ENCODE peak calls at places on chromosomes 5 and 9, in eight cellular contexts. F is sigmoid colon, Q is OCI-LY7, V is suprapubic skin, M is epithelial cell of esophagus, G is H1, T is mucosa of descending colon, E is breast epithelium. D is an unnamed sample.

GRCh38 chr5:157294692-157295091 is 28.8 kb downstream of the CYFIP2 start:
- DNase-seq in T (no peak), F (no peak), V (no peak), E (no peak), Q (no peak), G (no peak), M (no peak), D (no peak)

GRCh38 chr5:54669845-54670635 is 152.5 kb downstream of the SNX18 start:
- DNase-seq in V (no peak), M (no peak), F (no peak), E (no peak), G (no peak), T (no peak), Q (no peak), D (no peak)

GRCh38 chr5:53164478-53165165 is 55.1 kb upstream of the MOCS2 start:
- DNase-seq in V (no peak), G (no peak), T (no peak), F (no peak), Q (no peak), E (no peak), M (no peak), D (no peak)

GRCh38 chr9:136963751-136964150 is 11.7 kb downstream of the LCN12 start:
- DNase-seq in F (no peak), G (no peak), M (no peak), E (no peak), Q (no peak), T (no peak), V (no peak), D (no peak)

GRCh38 chr5:61599370-61600140 is 267.5 kb downstream of the ZSWIM6 start:
- DNase-seq in V (no peak), G (no peak), E (no peak), T (peak; percentile 13), M (peak; percentile 24), Q (no peak), F (no peak), D (no peak)

GRCh38 chr5:55593115-55593472 is 58.3 kb upstream of the PLPP1 start:
- DNase-seq in G (no peak), Q (no peak), T (no peak), V (no peak), E (no peak), F (no peak), M (peak; percentile 94), D (no peak)

GRCh38 chr9:114054191-114054690 is 23.9 kb downstream of the AMBP start:
- DNase-seq in F (no peak), Q (no peak), E (no peak), M (no peak), T (no peak), V (peak; percentile 48), G (no peak), D (no peak)

GRCh38 chr9:136201609-136202448 is 3.1 kb downstream of the LHX3 start:
- DNase-seq in V (no peak), Q (no peak), M (peak; percentile 27), F (no peak), G (no peak), E (no peak), T (peak; percentile 12), D (no peak)

GRCh38 chr5:93395010-93395409 is 186.0 kb downstream of the NR2F1-AS1 start:
- DNase-seq in G (no peak), M (peak; percentile 8), E (no peak), V (no peak), F (no peak), Q (no peak), T (no peak), D (no peak)

GRCh38 chr9:36110434-36110833 is 26.1 kb upstream of the GLIPR2 start:
- DNase-seq in E (no peak), Q (no peak), F (no peak), V (no peak), M (peak; percentile 11), T (no peak), G (no peak), D (no peak)

GRCh38 chr9:76271755-76272154 is 122.5 kb downstream of the RFK start:
- DNase-seq in F (no peak), M (no peak), G (no peak), Q (no peak), T (no peak), V (no peak), E (no peak), D (no peak)

GRCh38 chr5:94615843-94616242 is 2.6 kb downstream of the KIAA0825 start:
- DNase-seq in G (no peak), Q (no peak), F (no peak), V (no peak), M (no peak), T (no peak), E (no peak), D (no peak)

GRCh38 chr9:132673355-132673754 is 3.1 kb downstream of the GTF3C4 start:
- DNase-seq in G (no peak), Q (peak; percentile 47), F (no peak), M (peak; percentile 67), V (no peak), T (no peak), E (no peak), D (no peak)

GRCh38 chr9:37944266-37944650 is 40.3 kb upstream of the SLC25A51 start:
- DNase-seq in V (no peak), G (no peak), T (no peak), E (no peak), Q (no peak), F (no peak), M (no peak), D (no peak)

GRCh38 chr5:149581192-149581861 is at the start of gene ARHGEF37:
- DNase-seq in E (peak; percentile 94), V (peak; percentile 93), F (peak; percentile 96), G (no peak), T (peak; percentile 91), Q (no peak), M (peak; percentile 72), D (peak; percentile 95)

GRCh38 chr5:41542183-41542582 is 31.8 kb upstream of the PLCXD3 start:
- DNase-seq in V (no peak), Q (no peak), T (no peak), G (no peak), M (no peak), F (no peak), E (no peak), D (no peak)

GRCh38 chr5:41537581-41537980 is 27.2 kb upstream of the PLCXD3 start:
- DNase-seq in Q (no peak), E (no peak), V (no peak), G (no peak), F (no peak), M (no peak), T (no peak), D (no peak)

GRCh38 chr5:41539454-41539853 is 29.1 kb upstream of the PLCXD3 start:
- DNase-seq in V (no peak), G (no peak), M (no peak), F (no peak), T (no peak), E (no peak), Q (no peak), D (no peak)
- TF ChIP-seq CTCF in V (no peak), G (no peak), M (no peak), F (no peak), T (no peak), E (no peak), Q (no peak), D (no peak)

GRCh38 chr5:8517461-8517860 is 648.5 kb downstream of the MTRR start:
- DNase-seq in T (no peak), G (no peak), V (no peak), Q (no peak), E (no peak), M (peak; percentile 22), F (no peak), D (no peak)

GRCh38 chr5:8525835-8526234 is 656.9 kb downstream of the MTRR start:
- DNase-seq in M (no peak), E (no peak), F (no peak), V (no peak), T (no peak), Q (no peak), G (no peak), D (no peak)

GRCh38 chr5:8520922-8521321 is 652.0 kb downstream of the MTRR start:
- DNase-seq in E (no peak), T (no peak), G (no peak), Q (no peak), V (no peak), F (no peak), M (no peak), D (no peak)

GRCh38 chr5:8522635-8523034 is 653.7 kb downstream of the MTRR start:
- DNase-seq in Q (no peak), M (no peak), E (no peak), F (no peak), V (no peak), G (no peak), T (no peak), D (no peak)
- TF ChIP-seq CTCF in Q (no peak), M (no peak), E (no peak), F (no peak), V (no peak), G (no peak), T (no peak), D (peak; percentile 11)

DNA sequence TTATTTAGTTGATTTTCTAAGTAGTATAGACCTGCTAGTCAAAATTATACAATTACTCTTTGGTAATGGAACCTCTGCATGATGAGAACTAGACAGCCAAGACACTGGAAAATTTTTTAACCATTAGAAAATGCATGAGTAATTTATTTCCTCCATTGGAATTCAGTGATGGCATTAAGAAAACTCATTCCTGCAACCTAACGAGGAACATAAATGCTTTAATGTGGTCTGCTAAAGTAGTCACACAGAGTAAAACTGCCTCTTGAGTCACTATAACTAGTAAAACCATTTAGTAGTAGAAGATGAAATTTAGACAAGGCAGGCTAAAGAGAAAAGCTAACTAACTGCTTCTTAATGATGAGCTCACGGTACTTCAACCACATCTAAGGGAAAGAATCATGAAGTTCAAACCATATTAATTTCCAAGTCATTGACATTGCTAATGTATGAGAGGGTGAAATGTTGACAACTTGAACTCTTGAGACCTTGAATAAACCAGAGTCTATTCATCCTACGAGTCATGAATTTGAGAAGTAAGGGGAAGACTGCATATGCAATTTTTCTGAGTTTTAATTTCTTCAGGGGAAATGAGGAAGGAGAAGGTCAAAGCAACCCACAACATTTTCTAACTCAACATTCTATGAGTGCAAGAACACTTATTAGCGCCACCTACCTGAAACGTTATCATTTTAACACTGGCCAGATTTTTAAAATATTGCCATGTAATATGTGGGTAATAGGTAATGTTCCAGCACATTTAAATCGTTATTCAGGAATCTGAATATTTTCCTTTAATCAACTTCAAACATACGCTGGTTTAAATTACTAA is 74.4 kb downstream of the GLIS3 start:
- DNase-seq in M (peak; percentile 78), Q (no peak), T (no peak), F (no peak), E (no peak), V (no peak), G (no peak), D (no peak)
- TF ChIP-seq CTCF in M (peak; percentile 6), Q (peak; percentile 58), T (no peak), F (no peak), E (no peak), V (no peak), G (no peak), D (peak; percentile 73)

DNA sequence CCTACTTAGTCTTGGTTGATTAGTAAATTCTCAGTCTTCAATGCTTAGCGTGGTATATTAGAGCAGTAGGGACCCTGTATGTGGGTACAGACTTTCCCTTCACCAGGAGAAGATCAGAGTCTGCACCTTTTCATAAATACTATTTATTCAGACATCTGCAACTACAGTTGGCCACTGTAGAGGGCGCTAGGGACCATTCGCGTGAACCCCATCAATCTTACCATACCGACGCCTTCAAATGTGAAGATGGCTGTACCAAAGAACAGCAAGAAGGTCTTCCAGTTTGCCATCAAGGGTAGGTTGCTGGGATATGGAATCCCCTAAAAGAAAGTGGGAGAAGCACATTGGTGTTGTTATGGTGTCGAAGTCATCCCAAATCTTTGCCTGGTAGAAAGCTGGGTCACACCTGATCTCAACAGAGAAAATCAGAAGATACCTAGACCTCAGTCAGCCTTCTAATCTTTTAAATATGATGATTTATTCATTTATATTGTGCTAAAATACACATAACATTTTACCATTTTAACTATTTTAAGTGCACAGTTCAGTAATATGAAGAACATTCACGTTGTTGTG is 19.1 kb downstream of the SLC36A3 start:
- DNase-seq in M (no peak), V (no peak), E (no peak), G (no peak), T (no peak), F (no peak), Q (peak; percentile 24), D (no peak)
- TF ChIP-seq CTCF in M (peak; percentile 24), V (no peak), E (no peak), G (peak; percentile 76), T (no peak), F (no peak), Q (peak; percentile 74), D (peak; percentile 42)